ENCODE peak calls at places on chromosomes 16 and 17, in eight cellular contexts. G is prostate gland, F is Peyer's patch, T is adrenal gland, D is A549, K is ovary, M is uterus, R is lower leg skin. I is an unnamed sample.

GRCh38 chr17:29140631-29141483 is 39.3 kb downstream of the MYO18A start:
- DNase-seq in F (peak), T (no peak), K (no peak), G (no peak), R (no peak), D (no peak), M (no peak), I (no peak)

GRCh38 chr17:49031965-49032928 is 35.1 kb downstream of the IGF2BP1 start:
- DNase-seq in G (peak), F (no peak), K (no peak), D (peak), T (peak), R (no peak), M (peak), I (peak)

GRCh38 chr16:3992297-3993051 is 112.0 kb upstream of the CREBBP start:
- DNase-seq in T (no peak), R (no peak), F (no peak), K (no peak), G (no peak), M (no peak), D (no peak), I (no peak)

GRCh38 chr17:32103476-32104113 is 38.7 kb upstream of the RHOT1 start:
- DNase-seq in M (no peak), G (no peak), R (no peak), D (no peak), K (no peak), F (no peak), T (no peak), I (no peak)

GRCh38 chr17:44794699-44795413 is 35.2 kb downstream of the GJC1 start:
- DNase-seq in R (peak), K (no peak), F (no peak), G (no peak), M (no peak), D (peak), T (no peak), I (peak)

GRCh38 chr16:181668-182021 is 1.4 kb downstream of the HBQ1 start:
- DNase-seq in G (no peak), M (no peak), R (no peak), D (no peak), F (no peak), T (no peak), K (no peak), I (no peak)

GRCh38 chr17:40110026-40110425 is 9.6 kb upstream of the NR1D1 start:
- DNase-seq in K (peak), D (no peak), T (no peak), R (no peak), M (no peak), G (no peak), F (no peak), I (no peak)

GRCh38 chr16:81008151-81008789 is 1.3 kb downstream of the CENPN start:
- DNase-seq in K (peak), G (no peak), R (no peak), D (no peak), T (no peak), F (no peak), M (peak), I (no peak)

GRCh38 chr17:49958723-49959122 is 10.3 kb upstream of the DLX4 start:
- DNase-seq in G (no peak), D (no peak), M (no peak), K (no peak), F (no peak), R (no peak), T (no peak), I (no peak)

GRCh38 chr16:89761304-89761922 is 40.1 kb downstream of the ZNF276 start:
- DNase-seq in M (no peak), G (no peak), D (no peak), T (no peak), R (no peak), F (no peak), K (no peak), I (no peak)

GRCh38 chr16:51818342-51818944 is 667.4 kb upstream of the SALL1 start:
- DNase-seq in K (no peak), M (no peak), R (no peak), F (no peak), T (peak), D (no peak), G (peak), I (no peak)

GRCh38 chr17:80248001-80248893 is 12.4 kb upstream of the RNF213 start:
- DNase-seq in G (no peak), K (no peak), F (peak), T (no peak), D (no peak), R (no peak), M (no peak), I (no peak)

GRCh38 chr17:64152428-64153125 is 22.6 kb upstream of the ERN1 start:
- DNase-seq in D (no peak), M (no peak), F (no peak), K (no peak), G (no peak), T (no peak), R (peak), I (no peak)

GRCh38 chr17:47803201-47803600 is 18.4 kb downstream of the OSBPL7 start:
- DNase-seq in R (peak), M (no peak), K (no peak), D (no peak), F (no peak), T (no peak), G (no peak), I (no peak)

GRCh38 chr17:76080207-76080933 is 1.4 kb downstream of the ZACN start:
- DNase-seq in M (no peak), G (no peak), R (no peak), K (no peak), D (no peak), F (peak), T (no peak), I (no peak)

GRCh38 chr16:86025706-86026105 is 126.7 kb downstream of the IRF8 start:
- DNase-seq in G (no peak), M (no peak), K (no peak), T (no peak), D (no peak), F (peak), R (peak), I (no peak)

GRCh38 chr16:24700549-24701392 is 28.7 kb upstream of the TNRC6A start:
- DNase-seq in M (peak), D (peak), F (no peak), R (peak), T (peak), G (peak), K (peak), I (peak)

GRCh38 chr16:27318399-27319256 is 4.9 kb downstream of the IL4R start:
- DNase-seq in D (no peak), T (peak), M (peak), R (peak), F (no peak), G (no peak), K (no peak), I (no peak)

GRCh38 chr17:81034168-81034777 is 678 bp upstream of the BAIAP2 start:
- DNase-seq in D (no peak), F (no peak), G (no peak), K (no peak), M (no peak), T (no peak), R (no peak), I (peak)

GRCh38 chr16:85422374-85423185 is 190.5 kb upstream of the GSE1 start:
- DNase-seq in G (peak), K (peak), T (no peak), R (peak), D (no peak), F (peak), M (peak), I (no peak)

GRCh38 chr16:54930034-54930938 is at the start of gene IRX5:
- DNase-seq in T (peak), R (peak), D (peak), G (peak), F (peak), K (peak), M (peak), I (peak)

GRCh38 chr16:57649846-57650245 is 18.3 kb upstream of the ADGRG3 start:
- DNase-seq in G (no peak), M (no peak), D (no peak), F (no peak), K (no peak), R (no peak), T (no peak), I (no peak)

GRCh38 chr17:17609121-17609520 is 17.6 kb upstream of the PEMT start:
- DNase-seq in F (no peak), R (no peak), K (no peak), D (no peak), T (no peak), G (no peak), M (no peak), I (no peak)

GRCh38 chr16:25092489-25092888 is 19.1 kb upstream of the LCMT1 start:
- DNase-seq in G (no peak), M (no peak), T (no peak), D (no peak), K (no peak), F (no peak), R (no peak), I (no peak)

GRCh38 chr16:65967376-65967775 is 399.1 kb upstream of the CDH5 start:
- DNase-seq in M (no peak), D (no peak), F (no peak), G (no peak), T (no peak), R (no peak), K (no peak), I (no peak)

GRCh38 chr17:66349549-66350245 is 47.3 kb downstream of the PRKCA start:
- DNase-seq in K (no peak), G (no peak), R (no peak), F (no peak), T (no peak), D (no peak), M (no peak), I (no peak)

GRCh38 chr16:27721548-27722265 is 171.8 kb downstream of the KATNIP start:
- DNase-seq in R (peak), K (peak), T (peak), F (peak), M (peak), D (no peak), G (no peak), I (no peak)

GRCh38 chr17:21282231-21282630 is 2.3 kb upstream of the MAP2K3 start:
- DNase-seq in F (no peak), D (peak), K (no peak), T (peak), M (peak), G (no peak), R (peak), I (peak)

GRCh38 chr16:55386534-55387296 is 62.7 kb downstream of the IRX6 start:
- DNase-seq in R (no peak), M (no peak), F (no peak), D (no peak), K (no peak), G (no peak), T (no peak), I (no peak)

GRCh38 chr17:49717371-49717841 is 9.6 kb upstream of the SLC35B1 start:
- DNase-seq in M (no peak), T (peak), G (no peak), F (no peak), D (no peak), R (no peak), K (no peak), I (no peak)

GRCh38 chr16:27431773-27432599 is 30.0 kb downstream of the IL21R start:
- DNase-seq in R (peak), K (no peak), G (no peak), T (no peak), F (no peak), D (no peak), M (no peak), I (peak)

GRCh38 chr17:35743911-35744328 is 9.1 kb downstream of the GAS2L2 start:
- DNase-seq in T (peak), D (no peak), K (no peak), G (no peak), M (no peak), F (no peak), R (no peak), I (peak)

GRCh38 chr16:1863681-1864460 is 8.1 kb downstream of the MEIOB start:
- DNase-seq in F (no peak), M (no peak), R (no peak), K (no peak), G (no peak), D (no peak), T (no peak), I (no peak)

GRCh38 chr17:18862011-18862410 is 4.1 kb downstream of the PRPSAP2 start:
- DNase-seq in T (no peak), K (no peak), D (no peak), M (peak), F (no peak), R (peak), G (no peak), I (no peak)
- TF ChIP-seq POLR2A in T (no peak), K (no peak), D (no peak), M (no peak), F (no peak), R (no peak), G (no peak), I (no peak)

GRCh38 chr17:602436-602835 is 112.2 kb downstream of the VPS53 start:
- DNase-seq in F (no peak), K (no peak), R (peak), D (no peak), T (no peak), G (no peak), M (no peak), I (no peak)

GRCh38 chr17:600576-601301 is 113.9 kb downstream of the VPS53 start:
- DNase-seq in M (peak), R (peak), G (no peak), K (no peak), F (no peak), D (no peak), T (peak), I (no peak)

GRCh38 chr17:603405-604193 is 111.0 kb downstream of the VPS53 start:
- DNase-seq in T (no peak), F (no peak), M (no peak), D (no peak), R (peak), K (no peak), G (no peak), I (no peak)

GRCh38 chr17:604719-605118 is 109.9 kb downstream of the VPS53 start:
- DNase-seq in F (no peak), M (no peak), R (peak), G (no peak), D (no peak), K (no peak), T (no peak), I (no peak)

GRCh38 chr17:601462-602303 is 113.0 kb downstream of the VPS53 start:
- DNase-seq in D (no peak), G (no peak), T (no peak), F (no peak), M (peak), R (peak), K (no peak), I (no peak)
- TF ChIP-seq POLR2A in D (no peak), G (no peak), T (no peak), F (no peak), M (no peak), R (no peak), K (no peak), I (no peak)

GRCh38 chr16:88589441-88589840 is 19.2 kb downstream of the ZC3H18 start:
- DNase-seq in G (no peak), M (no peak), K (no peak), T (no peak), F (no peak), R (no peak), D (no peak), I (no peak)

GRCh38 chr16:88593064-88593463 is 22.9 kb downstream of the ZC3H18 start:
- DNase-seq in D (no peak), K (no peak), G (no peak), F (no peak), R (no peak), M (no peak), T (no peak), I (no peak)

GRCh38 chr16:88593489-88593888 is 23.3 kb downstream of the ZC3H18 start:
- DNase-seq in D (no peak), F (no peak), T (no peak), K (no peak), M (no peak), G (no peak), R (no peak), I (no peak)

GRCh38 chr16:88593910-88594309 is 23.7 kb downstream of the ZC3H18 start:
- DNase-seq in T (no peak), D (no peak), F (no peak), R (no peak), K (no peak), G (no peak), M (no peak), I (no peak)

DNA sequence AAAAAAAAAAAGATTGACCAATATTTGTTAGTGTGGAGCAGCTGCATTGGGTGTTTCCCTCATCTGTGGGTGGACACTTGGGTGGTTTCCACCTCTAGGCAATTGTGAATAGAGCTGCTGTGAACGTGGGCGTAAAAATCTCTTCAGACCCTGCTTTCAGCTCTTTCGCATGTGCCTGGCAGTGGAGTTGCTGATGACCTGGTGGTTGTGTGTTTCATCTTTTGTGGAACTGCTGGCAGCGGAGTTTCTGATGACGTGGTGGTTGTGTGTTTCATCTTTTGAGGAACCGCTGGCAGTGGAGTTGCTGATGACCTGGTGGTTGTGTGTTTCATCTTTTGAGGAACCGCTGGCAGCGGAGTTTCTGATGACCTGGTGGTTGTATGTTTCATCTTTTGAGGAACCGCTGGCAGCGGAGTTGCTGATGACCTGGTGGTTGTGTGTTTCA is 21.4 kb downstream of the ZC3H18 start:
- DNase-seq in M (no peak), K (no peak), G (no peak), D (no peak), R (no peak), T (no peak), F (no peak), I (no peak)
- TF ChIP-seq POLR2A in M (no peak), K (no peak), G (no peak), D (no peak), R (no peak), T (no peak), F (no peak), I (no peak)

DNA sequence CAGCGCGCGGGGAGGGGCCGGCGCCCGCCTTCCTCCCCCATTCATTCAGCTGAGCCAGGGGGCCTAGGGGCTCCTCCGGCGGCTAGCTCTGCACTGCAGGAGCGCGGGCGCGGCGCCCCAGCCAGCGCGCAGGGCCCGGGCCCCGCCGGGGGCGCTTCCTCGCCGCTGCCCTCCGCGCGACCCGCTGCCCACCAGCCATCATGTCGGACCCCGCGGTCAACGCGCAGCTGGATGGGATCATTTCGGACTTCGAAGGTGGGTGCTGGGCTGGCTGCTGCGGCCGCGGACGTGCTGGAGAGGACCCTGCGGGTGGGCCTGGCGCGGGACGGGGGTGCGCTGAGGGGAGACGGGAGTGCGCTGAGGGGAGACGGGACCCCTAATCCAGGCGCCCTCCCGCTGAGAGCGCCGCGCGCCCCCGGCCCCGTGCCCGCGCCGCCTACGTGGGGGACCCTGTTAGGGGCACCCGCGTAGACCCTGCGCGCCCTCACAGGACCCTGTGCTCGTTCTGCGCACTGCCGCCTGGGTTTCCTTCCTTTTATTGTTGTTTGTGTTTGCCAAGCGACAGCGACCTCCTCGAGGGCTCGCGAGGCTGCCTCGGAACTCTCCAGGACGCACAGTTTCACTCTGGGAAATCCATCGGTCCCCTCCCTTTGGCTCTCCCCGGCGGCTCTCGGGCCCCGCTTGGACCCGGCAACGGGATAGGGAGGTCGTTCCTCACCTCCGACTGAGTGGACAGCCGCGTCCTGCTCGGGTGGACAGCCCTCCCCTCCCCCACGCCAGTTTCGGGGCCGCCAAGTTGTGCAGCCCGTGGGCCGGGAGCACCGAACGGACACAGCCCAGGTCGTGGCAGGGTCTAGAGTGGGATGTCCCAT is 232.8 kb downstream of the SEC14L1 start:
- DNase-seq in M (peak), T (peak), K (peak), D (no peak), F (no peak), G (no peak), R (peak), I (no peak)
- TF ChIP-seq POLR2A in M (peak), T (peak), K (peak), D (no peak), F (no peak), G (no peak), R (no peak), I (no peak)

DNA sequence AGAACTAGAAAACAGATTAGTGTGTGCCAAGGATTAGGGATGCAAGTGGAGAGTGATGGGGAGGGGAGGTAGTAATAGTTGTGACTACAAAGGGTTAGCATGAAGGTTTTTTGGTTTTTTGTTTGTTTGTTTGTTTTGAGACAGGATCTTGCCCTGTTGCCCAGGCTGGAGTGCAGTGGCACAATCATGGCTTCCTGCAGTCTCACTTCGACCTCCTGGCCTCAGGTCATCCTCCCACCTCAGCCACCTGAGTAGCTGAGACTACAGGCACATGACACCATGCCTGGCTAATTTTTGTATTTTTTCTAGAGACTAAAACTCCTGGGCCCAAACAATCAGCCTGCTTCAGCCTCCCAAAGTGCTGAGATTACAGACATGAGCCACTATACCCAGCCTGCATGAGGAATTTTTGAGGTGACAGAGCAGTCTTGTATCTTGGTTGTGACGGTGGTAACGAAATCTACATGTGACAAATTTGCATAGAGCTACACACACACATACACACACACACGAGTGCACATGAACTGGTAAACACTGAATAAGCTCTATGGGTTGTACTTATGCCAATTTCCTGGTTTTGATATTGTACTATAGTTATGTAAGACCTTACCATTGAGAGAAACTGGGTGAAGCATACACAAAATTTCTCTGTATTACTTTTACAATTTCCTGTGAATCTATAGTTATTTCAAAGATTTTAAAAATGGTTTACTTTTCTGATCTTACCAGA is 59.6 kb upstream of the TOM1L1 start:
- DNase-seq in R (no peak), D (no peak), M (no peak), G (no peak), F (no peak), K (no peak), T (no peak), I (no peak)
- TF ChIP-seq POLR2A in R (no peak), D (no peak), M (no peak), G (no peak), F (no peak), K (no peak), T (no peak), I (no peak)

GRCh38 chr17:752002-752619 is at the start of gene GEMIN4:
- DNase-seq in T (peak), D (peak), M (peak), R (peak), K (peak), G (peak), F (peak), I (peak)
- TF ChIP-seq POLR2A in T (peak), D (peak), M (peak), R (peak), K (peak), G (peak), F (peak), I (peak)